ENCODE peak calls at places on chromosomes 12 and 14, in four cellular contexts. H is aorta, W is gastrocnemius medialis, Y is keratinocyte. V is an unnamed sample. For H3K4me1, the result is how much of the 10 kb centered on the place peaks cover.

GRCh38 chr14:26527095-26527494 is 70.7 kb downstream of the NOVA1 start:
- DNase-seq in W (no peak), H (no peak), Y (no peak), V (no peak)

GRCh38 chr14:104553166-104554087 is 26.1 kb upstream of the C14orf180 start:
- DNase-seq in W (no peak), Y (no peak), H (peak), V (no peak)

GRCh38 chr14:96442355-96442754 is 50.4 kb downstream of the AK7 start:
- DNase-seq in W (no peak), H (no peak), Y (no peak), V (no peak)

GRCh38 chr12:2248901-2249381 is 196.2 kb downstream of the CACNA1C start:
- DNase-seq in Y (no peak), H (no peak), W (no peak), V (peak)

GRCh38 chr14:73227812-73228781 is 9.2 kb upstream of the PAPLN start:
- DNase-seq in Y (no peak), H (peak), W (peak), V (peak)

GRCh38 chr12:91817512-91817911 is 328.1 kb downstream of the BTG1 start:
- DNase-seq in Y (no peak), H (no peak), W (no peak), V (no peak)

GRCh38 chr12:126667340-126667739 is 1599.6 kb upstream of the TMEM132C start:
- DNase-seq in W (no peak), Y (no peak), H (no peak), V (peak)

GRCh38 chr14:81673930-81674329 is 140.3 kb upstream of the SEL1L start:
- DNase-seq in W (no peak), Y (no peak), H (no peak), V (no peak)

GRCh38 chr12:12660201-12660600 is 35.8 kb downstream of the GPR19 start:
- DNase-seq in W (no peak), H (no peak), Y (no peak), V (peak)

GRCh38 chr12:109714913-109715244 is 1.3 kb downstream of the FAM222A start:
- DNase-seq in H (no peak), W (no peak), Y (no peak), V (no peak)
- H3K4me1 ChIP-seq in H (under half), W (under half), Y (under half), V (under half)

DNA sequence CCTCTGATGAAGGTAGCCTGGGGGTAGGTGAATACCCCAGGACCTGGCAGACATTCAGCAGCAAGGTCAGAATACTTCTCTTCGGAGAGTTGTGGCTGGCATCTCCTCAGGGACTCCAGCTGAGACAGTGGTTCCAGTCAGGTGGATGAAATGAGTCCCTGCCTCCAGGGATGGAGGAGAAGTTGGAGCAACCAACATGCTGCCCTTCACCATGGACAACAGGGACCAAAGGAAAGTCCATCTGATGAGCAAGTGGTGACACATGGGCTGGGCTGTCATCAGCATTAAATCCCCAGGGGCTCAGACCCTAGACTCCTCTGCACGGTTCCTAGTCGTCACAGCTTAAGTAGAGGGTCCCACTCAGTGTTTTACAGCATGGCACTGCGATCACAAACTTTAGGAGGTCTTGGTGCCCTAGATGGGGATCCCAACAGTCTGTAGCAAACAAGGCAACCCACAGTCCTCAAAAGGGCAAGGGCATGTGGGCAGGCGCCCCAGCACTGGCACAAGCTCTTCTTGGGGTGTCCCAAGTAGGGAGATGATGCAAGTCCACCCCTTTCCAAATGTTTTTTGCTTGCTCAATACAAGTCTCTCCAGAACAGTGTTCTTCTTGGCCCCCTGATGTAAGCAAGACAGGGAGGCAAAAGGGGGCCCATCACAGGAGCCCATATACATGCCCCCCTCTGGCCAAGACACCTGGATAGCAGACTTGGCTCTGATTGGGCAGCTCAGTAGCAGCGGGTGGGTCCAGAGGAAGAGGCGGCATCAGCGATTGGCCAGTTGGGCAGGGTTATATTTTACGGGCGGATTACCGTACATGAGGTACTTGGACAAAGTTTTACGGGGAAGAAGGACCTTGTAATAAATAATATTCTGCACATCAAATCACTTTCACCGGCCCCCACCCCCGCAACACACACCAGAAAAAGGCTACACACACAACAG is 10.8 kb upstream of the CDH24 start:
- DNase-seq in Y (no peak), W (no peak), H (no peak), V (no peak)
- H3K4me1 ChIP-seq in Y (under half), W (under half), H (under half), V (half or more)

GRCh38 chr14:69038449-69039286 is 59.6 kb upstream of the ACTN1 start:
- DNase-seq in H (no peak), W (no peak), Y (no peak), V (peak)

GRCh38 chr14:69042309-69043006 is 63.4 kb upstream of the ACTN1 start:
- DNase-seq in W (no peak), Y (no peak), H (no peak), V (no peak)

GRCh38 chr14:69039287-69039628 is 60.2 kb upstream of the ACTN1 start:
- DNase-seq in W (no peak), H (no peak), Y (peak), V (peak)

GRCh38 chr14:69041783-69042182 is 62.7 kb upstream of the ACTN1 start:
- DNase-seq in Y (no peak), H (no peak), W (no peak), V (no peak)

GRCh38 chr14:69040343-69040742 is 61.2 kb upstream of the ACTN1 start:
- DNase-seq in H (peak), Y (no peak), W (no peak), V (no peak)
- H3K4me1 ChIP-seq in H (under half), Y (under half), W (under half), V (half or more)

GRCh38 chr14:64506751-64507150 is 2.2 kb downstream of the ZBTB1 start:
- DNase-seq in W (no peak), Y (no peak), H (no peak), V (peak)

GRCh38 chr14:64507376-64508156 is 3.0 kb downstream of the ZBTB1 start:
- DNase-seq in H (no peak), W (peak), Y (no peak), V (peak)

GRCh38 chr14:64509036-64509435 is 4.5 kb downstream of the ZBTB1 start:
- DNase-seq in H (no peak), Y (no peak), W (no peak), V (no peak)

GRCh38 chr14:64510127-64510808 is 5.7 kb downstream of the ZBTB1 start:
- DNase-seq in H (no peak), W (no peak), Y (no peak), V (no peak)

DNA sequence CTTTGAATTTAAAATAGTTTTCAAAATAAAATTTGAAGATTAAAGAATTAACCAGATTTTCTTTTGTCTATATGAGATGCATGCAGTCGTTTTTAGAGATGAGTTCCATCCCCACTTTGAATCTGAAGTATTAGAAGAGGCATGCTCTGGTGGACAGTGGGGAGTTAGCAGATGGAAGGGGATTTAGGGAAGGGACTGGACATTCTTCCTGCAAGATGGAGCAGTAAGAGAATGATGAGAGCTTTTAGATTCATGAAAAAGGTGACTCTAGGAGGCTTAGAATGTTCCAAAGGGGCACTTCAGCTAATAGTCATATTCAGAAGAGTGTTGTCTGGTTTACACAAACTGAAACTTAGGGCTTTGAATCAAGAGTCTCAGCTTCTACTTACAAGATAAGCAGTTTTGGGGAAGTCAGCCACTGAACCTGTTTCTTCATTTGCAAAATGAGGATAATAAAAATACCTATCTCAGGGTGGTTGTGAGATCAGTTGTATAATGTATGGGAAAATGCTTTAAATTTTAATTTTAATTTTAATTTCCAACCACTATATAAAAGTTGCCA is 3.7 kb downstream of the ZBTB1 start:
- DNase-seq in H (no peak), Y (no peak), W (no peak), V (no peak)
- H3K4me1 ChIP-seq in H (under half), Y (under half), W (half or more), V (half or more)

DNA sequence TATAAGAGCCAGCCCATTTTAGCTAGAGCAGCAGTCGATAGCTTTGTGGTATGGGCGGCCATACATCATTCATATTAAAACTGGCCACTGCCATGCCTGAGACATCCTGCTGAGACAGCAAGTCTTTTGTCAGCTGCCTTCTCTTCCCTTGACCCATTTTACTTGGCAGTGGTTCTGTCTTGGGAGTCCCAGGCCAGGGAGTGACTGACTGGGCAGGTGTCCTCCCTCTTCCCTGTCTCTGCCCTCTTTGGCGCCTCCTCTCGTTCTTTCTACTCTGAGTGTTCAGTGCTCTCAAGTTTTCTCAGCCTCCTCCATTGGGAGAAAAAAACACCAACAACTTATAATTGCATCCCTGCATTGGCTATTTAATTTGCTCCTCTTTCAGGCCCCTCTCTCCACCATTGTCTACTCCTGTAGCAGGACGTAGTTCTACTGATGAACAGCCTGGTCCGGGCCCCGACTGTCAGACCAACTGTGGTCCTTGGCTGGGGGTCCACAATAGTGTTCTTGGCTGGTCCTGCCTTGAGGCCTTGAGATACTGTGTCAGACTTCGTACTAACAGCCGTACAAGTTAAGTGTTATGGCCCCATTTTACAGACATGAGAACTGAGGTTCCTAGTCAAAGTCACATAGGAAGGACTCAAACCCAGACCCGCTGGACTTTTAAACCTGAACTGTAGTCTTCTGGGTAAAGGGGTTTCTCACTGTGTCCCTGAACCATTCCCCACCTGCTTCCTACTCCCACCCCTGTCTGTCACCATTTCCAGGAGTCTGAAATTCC is 18.2 kb upstream of the JDP2 start:
- DNase-seq in W (peak), H (no peak), Y (no peak), V (no peak)
- H3K4me1 ChIP-seq in W (under half), H (under half), Y (under half), V (under half)

GRCh38 chr12:89082354-89082753 is 269.9 kb downstream of the DUSP6 start:
- DNase-seq in W (no peak), H (no peak), Y (no peak), V (no peak)
- H3K4me1 ChIP-seq in W (under half), H (under half), Y (under half), V (under half)

DNA sequence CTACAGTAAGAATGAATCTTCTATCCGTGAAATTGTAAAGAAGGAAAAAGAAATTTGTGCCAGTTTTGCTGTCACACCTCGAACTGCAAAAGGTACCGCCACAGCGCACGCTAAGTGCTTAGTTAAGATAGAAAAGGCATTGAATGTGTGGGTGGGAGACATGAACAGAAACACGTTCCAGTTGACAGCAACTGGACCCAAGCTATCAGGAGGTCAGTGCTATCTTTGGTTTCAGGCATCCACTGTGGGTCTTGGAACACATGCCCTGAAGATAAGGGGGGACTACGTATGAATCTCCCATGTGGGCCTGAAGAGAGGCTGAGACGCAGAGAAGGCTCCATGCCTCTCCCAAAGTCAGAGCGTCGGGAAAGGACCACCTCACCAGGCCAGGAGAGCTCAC is 9.8 kb downstream of the IFFO1 start:
- DNase-seq in W (no peak), Y (no peak), H (no peak), V (no peak)
- H3K4me1 ChIP-seq in W (under half), Y (under half), H (under half), V (under half)

GRCh38 chr14:40629144-40629543 is 977.5 kb upstream of the LRFN5 start:
- DNase-seq in H (no peak), Y (no peak), W (no peak), V (no peak)

GRCh38 chr14:40618225-40618898 is 988.3 kb upstream of the LRFN5 start:
- DNase-seq in H (no peak), W (no peak), Y (no peak), V (no peak)

GRCh38 chr14:40623641-40624040 is 983.0 kb upstream of the LRFN5 start:
- DNase-seq in W (no peak), Y (no peak), H (no peak), V (no peak)
- H3K4me1 ChIP-seq in W (under half), Y (under half), H (under half), V (under half)